ENCODE peak calls at places on chromosomes 16 and 17, in eight cellular contexts. Q is HCEC 1CT; S is CD8-positive, alpha-beta T cell; Y is nucleus accumbens; H is stimulated activated CD4-positive, alpha-beta T cell treated with anti-CD3 and anti-CD28 coated beads, Interleukin-12 subunit alpha, Interleukin-12 subunit beta, amount 100 ng/mL, for 4 hours; A is HuH-7; B is GM20000; O is neural progenitor cell. X is an unnamed sample.

GRCh38 chr16:31071861-31072260 is 2.2 kb downstream of the ZNF668 start:
- DNase-seq in Q (peak), S (no peak), Y (no peak), H (no peak), A (no peak), B (no peak), O (peak), X (peak)

GRCh38 chr16:18803569-18804462 is 2.5 kb upstream of the ARL6IP1 start:
- DNase-seq in Q (peak), S (no peak), Y (no peak), H (no peak), A (no peak), B (no peak), O (no peak), X (peak)

GRCh38 chr17:59754547-59754946 is 47.1 kb downstream of the VMP1 start:
- DNase-seq in Q (peak), S (no peak), Y (no peak), H (no peak), A (no peak), B (no peak), O (no peak), X (peak)

GRCh38 chr16:8914098-8914497 is 31.9 kb downstream of the LITAFD start:
- DNase-seq in Q (no peak), S (no peak), Y (no peak), H (no peak), A (no peak), B (no peak), O (no peak), X (no peak)

GRCh38 chr17:7001562-7001961 is 5.7 kb downstream of the ALOX12 start:
- DNase-seq in Q (peak), S (no peak), Y (no peak), H (peak), A (peak), B (no peak), O (peak), X (peak)

GRCh38 chr16:583470-583814 is 6.4 kb upstream of the RAB40C start:
- DNase-seq in Q (no peak), S (no peak), Y (no peak), H (no peak), A (no peak), B (no peak), O (no peak), X (no peak)

GRCh38 chr17:19341641-19342610 is 20.6 kb downstream of the B9D1 start:
- DNase-seq in Q (no peak), S (no peak), Y (no peak), H (no peak), A (no peak), B (no peak), O (no peak), X (no peak)

GRCh38 chr16:50196736-50197135 is 43.6 kb downstream of the TENT4B start:
- DNase-seq in Q (peak), S (peak), Y (no peak), H (no peak), A (no peak), B (no peak), O (no peak), X (peak)

GRCh38 chr17:35790826-35791225 is 4.6 kb downstream of the MMP28 start:
- DNase-seq in Q (peak), S (no peak), Y (no peak), H (no peak), A (no peak), B (no peak), O (no peak), X (peak)

GRCh38 chr17:78040561-78041400 is 82.3 kb downstream of the TNRC6C start:
- DNase-seq in Q (peak), S (peak), Y (peak), H (peak), A (no peak), B (peak), O (no peak), X (peak)

GRCh38 chr17:55513885-55514590 is 2.8 kb upstream of the SMIM36 start:
- DNase-seq in Q (peak), S (peak), Y (peak), H (peak), A (peak), B (peak), O (peak), X (peak)

GRCh38 chr17:76697702-76698465 is 12.9 kb downstream of the MXRA7 start:
- DNase-seq in Q (no peak), S (no peak), Y (no peak), H (no peak), A (peak), B (no peak), O (peak), X (no peak)

GRCh38 chr17:57519199-57519598 is 225.9 kb downstream of the CCDC182 start:
- DNase-seq in Q (no peak), S (no peak), Y (no peak), H (no peak), A (no peak), B (no peak), O (no peak), X (peak)

GRCh38 chr16:28012031-28012445 is 51.5 kb downstream of the GSG1L start:
- DNase-seq in Q (no peak), S (no peak), Y (no peak), H (no peak), A (no peak), B (no peak), O (no peak), X (no peak)

GRCh38 chr16:50360779-50361178 is 8.0 kb downstream of the BRD7 start:
- DNase-seq in Q (no peak), S (no peak), Y (no peak), H (no peak), A (no peak), B (no peak), O (no peak), X (peak)

GRCh38 chr17:9360610-9361571 is 214.7 kb downstream of the STX8 start:
- DNase-seq in Q (peak), S (no peak), Y (no peak), H (no peak), A (peak), B (no peak), O (no peak), X (peak)

GRCh38 chr17:32794533-32795246 is 82.2 kb downstream of the MYO1D start:
- DNase-seq in Q (no peak), S (no peak), Y (no peak), H (no peak), A (peak), B (no peak), O (no peak), X (no peak)

GRCh38 chr16:71201054-71201453 is 29.5 kb downstream of the HYDIN start:
- DNase-seq in Q (no peak), S (no peak), Y (no peak), H (no peak), A (no peak), B (no peak), O (no peak), X (no peak)

GRCh38 chr17:12277827-12278226 is 257.1 kb downstream of the MAP2K4 start:
- DNase-seq in Q (no peak), S (no peak), Y (no peak), H (no peak), A (no peak), B (no peak), O (no peak), X (no peak)

GRCh38 chr17:34739386-34739785 is 160.0 kb downstream of the TMEM132E start:
- DNase-seq in Q (no peak), S (no peak), Y (no peak), H (no peak), A (no peak), B (no peak), O (no peak), X (no peak)

GRCh38 chr16:69465083-69465721 is 40.8 kb downstream of the CYB5B start:
- DNase-seq in Q (no peak), S (no peak), Y (no peak), H (no peak), A (no peak), B (peak), O (no peak), X (peak)

GRCh38 chr16:14172200-14172805 is 101.2 kb downstream of the MRTFB start:
- DNase-seq in Q (peak), S (no peak), Y (no peak), H (no peak), A (no peak), B (no peak), O (no peak), X (peak)

GRCh38 chr16:21646721-21647561 is 5.5 kb downstream of the IGSF6 start:
- DNase-seq in Q (no peak), S (peak), Y (no peak), H (peak), A (no peak), B (peak), O (no peak), X (no peak)

GRCh38 chr17:35368086-35368824 is 5.2 kb downstream of the SLFN11 start:
- DNase-seq in Q (no peak), S (peak), Y (no peak), H (no peak), A (no peak), B (peak), O (no peak), X (no peak)

GRCh38 chr17:41864498-41864836 is 756 bp downstream of the KLHL11 start:
- DNase-seq in Q (no peak), S (no peak), Y (peak), H (no peak), A (no peak), B (no peak), O (peak), X (no peak)

GRCh38 chr16:67847064-67847861 is at the start of gene CENPT:
- DNase-seq in Q (peak), S (no peak), Y (no peak), H (no peak), A (no peak), B (peak), O (peak), X (peak)

GRCh38 chr16:85930321-85930720 is 31.4 kb downstream of the IRF8 start:
- DNase-seq in Q (no peak), S (no peak), Y (no peak), H (no peak), A (no peak), B (no peak), O (no peak), X (no peak)

GRCh38 chr16:46466239-46466638 is 154.9 kb downstream of the SHCBP1 start:
- DNase-seq in Q (no peak), S (no peak), Y (no peak), H (no peak), A (no peak), B (no peak), O (no peak), X (no peak)

GRCh38 chr16:8931864-8932263 is 31.8 kb downstream of the USP7 start:
- DNase-seq in Q (peak), S (peak), Y (no peak), H (peak), A (peak), B (no peak), O (peak), X (peak)

GRCh38 chr17:33045236-33045635 is 53.6 kb downstream of the SPACA3 start:
- DNase-seq in Q (no peak), S (no peak), Y (no peak), H (no peak), A (no peak), B (no peak), O (no peak), X (no peak)

GRCh38 chr17:58083491-58084316 is 485 bp downstream of the DYNLL2 start:
- DNase-seq in Q (peak), S (peak), Y (peak), H (peak), A (peak), B (peak), O (peak), X (peak)

GRCh38 chr17:54099221-54099620 is 276.5 kb downstream of the KIF2B start:
- DNase-seq in Q (no peak), S (no peak), Y (no peak), H (no peak), A (no peak), B (no peak), O (no peak), X (no peak)

GRCh38 chr17:428414-428813 is 75.8 kb upstream of the RPH3AL start:
- DNase-seq in Q (no peak), S (no peak), Y (no peak), H (no peak), A (no peak), B (no peak), O (no peak), X (no peak)

GRCh38 chr16:30430428-30430970 is 669 bp upstream of the DCTPP1 start:
- DNase-seq in Q (no peak), S (no peak), Y (no peak), H (no peak), A (no peak), B (no peak), O (no peak), X (no peak)

GRCh38 chr16:74825941-74826340 is 51.3 kb upstream of the FA2H start:
- DNase-seq in Q (no peak), S (no peak), Y (no peak), H (no peak), A (no peak), B (no peak), O (no peak), X (no peak)

GRCh38 chr16:27829975-27830374 is 233.5 kb downstream of the GSG1L start:
- DNase-seq in Q (no peak), S (no peak), Y (no peak), H (no peak), A (no peak), B (no peak), O (no peak), X (no peak)

GRCh38 chr17:57654040-57654775 is 90.9 kb downstream of the CCDC182 start:
- DNase-seq in Q (no peak), S (no peak), Y (no peak), H (no peak), A (no peak), B (no peak), O (no peak), X (peak)

GRCh38 chr16:89723279-89724250 is 2.2 kb downstream of the ZNF276 start:
- DNase-seq in Q (no peak), S (peak), Y (peak), H (peak), A (no peak), B (no peak), O (no peak), X (no peak)